ENCODE peak calls at places on chromosomes 16 and 17, in six cellular contexts. K is transverse colon, N is astrocyte of the spinal cord, F is heart right ventricle, M is mammary epithelial cell, G is brain microvascular endothelial cell. S is an unnamed sample.

GRCh38 chr17:66582373-66583111 is 252.4 kb upstream of the CACNG5 start:
- DNase-seq in M (no peak), K (no peak), N (no peak), F (no peak), G (no peak), S (no peak)

GRCh38 chr17:42411321-42411820 is 11.7 kb downstream of the CAVIN1 start:
- DNase-seq in K (no peak), G (no peak), M (no peak), N (no peak), F (no peak), S (no peak)

GRCh38 chr17:75619506-75620431 is 13.5 kb upstream of the SMIM5 start:
- DNase-seq in M (no peak), G (no peak), F (no peak), N (peak), K (no peak), S (peak)

GRCh38 chr16:1075546-1075945 is 3.0 kb downstream of the SSTR5 start:
- DNase-seq in N (no peak), M (no peak), G (no peak), F (no peak), K (no peak), S (no peak)

GRCh38 chr16:27168790-27169189 is 34.5 kb upstream of the KDM8 start:
- DNase-seq in G (no peak), M (no peak), F (no peak), N (no peak), K (no peak), S (no peak)

GRCh38 chr17:78993241-78993956 is 13.7 kb upstream of the LGALS3BP start:
- DNase-seq in G (peak), K (peak), F (peak), N (peak), M (no peak), S (no peak)

GRCh38 chr17:70254735-70255460 is 85.6 kb downstream of the KCNJ2 start:
- DNase-seq in K (no peak), M (peak), G (no peak), F (no peak), N (peak), S (no peak)

GRCh38 chr16:85157813-85158701 is 45.8 kb upstream of the CIBAR2 start:
- DNase-seq in F (peak), M (no peak), K (no peak), G (no peak), N (no peak), S (no peak)

GRCh38 chr16:10646228-10646580 is 48.5 kb downstream of the TEKT5 start:
- DNase-seq in K (no peak), M (no peak), F (no peak), G (no peak), N (no peak), S (no peak)

GRCh38 chr16:49603956-49604355 is 230.4 kb downstream of the C16orf78 start:
- DNase-seq in M (no peak), K (no peak), N (no peak), F (no peak), G (no peak), S (no peak)

GRCh38 chr16:25109643-25110042 is 1.9 kb upstream of the LCMT1 start:
- DNase-seq in K (peak), M (peak), N (peak), G (peak), F (no peak), S (peak)

GRCh38 chr17:77476920-77477805 is 336.4 kb downstream of the SEC14L1 start:
- DNase-seq in N (peak), F (peak), M (peak), G (peak), K (peak), S (peak)

GRCh38 chr17:72125226-72125651 is 4.4 kb downstream of the SOX9 start:
- DNase-seq in F (no peak), K (peak), G (no peak), N (peak), M (peak), S (no peak)

GRCh38 chr17:55577011-55577586 is 65.8 kb upstream of the SMIM36 start:
- DNase-seq in F (peak), M (peak), G (peak), K (peak), N (peak), S (peak)

GRCh38 chr17:72665841-72666518 is 426.5 kb downstream of the SLC39A11 start:
- DNase-seq in G (no peak), F (no peak), K (no peak), M (no peak), N (peak), S (no peak)

GRCh38 chr16:14490281-14490680 is 139.8 kb downstream of the PARN start:
- DNase-seq in K (no peak), G (no peak), N (no peak), M (no peak), F (no peak), S (no peak)

GRCh38 chr16:70591609-70592008 is 54.8 kb upstream of the IL34 start:
- DNase-seq in G (no peak), F (no peak), K (no peak), N (no peak), M (no peak), S (no peak)

GRCh38 chr17:50466371-50467113 is 2.1 kb downstream of the CHAD start:
- DNase-seq in K (peak), G (no peak), M (no peak), F (no peak), N (no peak), S (no peak)

GRCh38 chr16:89210165-89210903 is 7.2 kb upstream of the ZNF778 start:
- DNase-seq in G (no peak), K (no peak), N (no peak), F (no peak), M (no peak), S (no peak)

GRCh38 chr17:41486809-41487530 is 2.7 kb downstream of the KRT36 start:
- DNase-seq in M (no peak), G (no peak), N (no peak), F (no peak), K (peak), S (no peak)

GRCh38 chr17:64326420-64327054 is 63.5 kb upstream of the TEX2 start:
- DNase-seq in M (peak), K (peak), N (no peak), G (no peak), F (peak), S (no peak)

GRCh38 chr16:87297918-87298631 is 19.1 kb downstream of the C16orf95 start:
- DNase-seq in F (no peak), K (no peak), M (no peak), G (no peak), N (peak), S (no peak)

GRCh38 chr16:28822520-28823290 is at the start of gene ATXN2L:
- DNase-seq in M (peak), F (peak), N (peak), G (peak), K (peak), S (peak)
- TF ChIP-seq CTCF in M (no peak), F (peak), N (no peak), G (no peak), K (peak), S (peak)

GRCh38 chr16:5416013-5416412 is 318.4 kb upstream of the EEF2KMT start:
- DNase-seq in M (no peak), N (no peak), K (no peak), G (no peak), F (no peak), S (no peak)

GRCh38 chr16:5412721-5413120 is 315.1 kb upstream of the EEF2KMT start:
- DNase-seq in N (no peak), G (no peak), M (no peak), K (no peak), F (no peak), S (no peak)

GRCh38 chr16:5415123-5415522 is 317.5 kb upstream of the EEF2KMT start:
- DNase-seq in G (no peak), K (no peak), F (no peak), N (no peak), M (no peak), S (no peak)
- TF ChIP-seq CTCF in G (no peak), K (no peak), F (no peak), N (no peak), M (no peak), S (no peak)

GRCh38 chr16:5025171-5025632 is 8.5 kb downstream of the NAGPA start:
- DNase-seq in F (peak), G (no peak), M (no peak), K (peak), N (no peak), S (no peak)
- TF ChIP-seq CTCF in F (peak), G (peak), M (no peak), K (no peak), N (peak), S (peak)

GRCh38 chr16:17224859-17225258 is 245.9 kb downstream of the XYLT1 start:
- DNase-seq in N (peak), K (peak), M (peak), F (peak), G (no peak), S (peak)
- TF ChIP-seq CTCF in N (no peak), K (no peak), M (no peak), F (no peak), G (no peak), S (no peak)

GRCh38 chr17:68288804-68289203 is 2.1 kb downstream of the SLC16A6 start:
- DNase-seq in F (no peak), N (no peak), K (peak), M (no peak), G (no peak), S (no peak)
- TF ChIP-seq CTCF in F (no peak), N (no peak), K (no peak), M (no peak), G (peak), S (peak)

DNA sequence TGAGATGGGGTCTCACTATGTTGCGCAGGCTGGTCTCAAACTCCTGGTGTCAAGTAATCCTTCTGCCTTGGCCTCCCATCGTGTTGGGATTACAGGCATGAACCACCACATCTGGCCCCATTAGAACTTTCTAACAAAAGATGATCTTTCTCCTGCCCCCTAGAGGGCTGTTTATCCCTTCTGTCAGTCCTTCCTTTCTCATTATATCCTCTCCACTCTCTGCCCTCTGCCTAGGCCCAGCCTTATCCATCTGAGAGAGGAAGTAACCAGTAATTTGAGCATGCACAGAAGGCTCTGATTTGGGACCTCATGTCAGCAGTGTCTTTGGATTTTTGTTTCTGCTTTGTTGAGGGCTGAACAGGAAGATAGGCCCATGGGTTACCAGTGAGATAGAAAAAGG is 4.4 kb upstream of the DHX40 start:
- DNase-seq in K (no peak), F (no peak), N (no peak), M (peak), G (peak), S (peak)
- TF ChIP-seq CTCF in K (no peak), F (no peak), N (peak), M (peak), G (peak), S (peak)

GRCh38 chr16:35102780-35103403 is 1643.5 kb downstream of the TP53TG3F start:
- DNase-seq in G (no peak), K (no peak), N (no peak), M (no peak), F (no peak), S (no peak)
- TF ChIP-seq CTCF in G (peak), K (no peak), N (peak), M (peak), F (no peak), S (peak)

GRCh38 chr16:30838876-30839471 is 52.0 kb upstream of the ZNF629 start:
- DNase-seq in F (no peak), K (no peak), M (no peak), G (no peak), N (no peak), S (no peak)
- TF ChIP-seq CTCF in F (no peak), K (no peak), M (no peak), G (peak), N (no peak), S (peak)